ENCODE peak calls at places on chromosomes 11 and 22, in nine cellular contexts. One of them, this sample, is unnamed.

GRCh38 chr22:17578129-17578754 is 14.9 kb downstream of the SLC25A18 start:
- DNase-seq in psoas muscle: peak
- DNase-seq in B cell: no peak
- DNase-seq in BJ: no peak
- DNase-seq in thoracic aorta: no peak
- DNase-seq in activated CD8-positive, alpha-beta T cell treated with anti-CD3 and anti-CD28 coated beads for 36 hours: no peak
- DNase-seq in stomach: peak
- DNase-seq in lower lobe of right lung: peak
- DNase-seq in fibroblast of the aortic adventitia: peak
- DNase-seq in this sample: peak

GRCh38 chr11:9962722-9963121 is 298.8 kb downstream of the SWAP70 start:
- DNase-seq in B cell: peak
- DNase-seq in stomach: no peak
- DNase-seq in fibroblast of the aortic adventitia: no peak
- DNase-seq in lower lobe of right lung: no peak
- DNase-seq in activated CD8-positive, alpha-beta T cell treated with anti-CD3 and anti-CD28 coated beads for 36 hours: no peak
- DNase-seq in BJ: no peak
- DNase-seq in thoracic aorta: no peak
- DNase-seq in psoas muscle: no peak
- DNase-seq in this sample: no peak

GRCh38 chr11:47716692-47717091 is 1.5 kb upstream of the AGBL2 start:
- DNase-seq in BJ: no peak
- DNase-seq in thoracic aorta: no peak
- DNase-seq in activated CD8-positive, alpha-beta T cell treated with anti-CD3 and anti-CD28 coated beads for 36 hours: peak
- DNase-seq in fibroblast of the aortic adventitia: no peak
- DNase-seq in psoas muscle: no peak
- DNase-seq in B cell: no peak
- DNase-seq in stomach: no peak
- DNase-seq in lower lobe of right lung: no peak
- DNase-seq in this sample: no peak

GRCh38 chr11:120139316-120140069 is 1.6 kb upstream of the TRIM29 start:
- DNase-seq in fibroblast of the aortic adventitia: no peak
- DNase-seq in lower lobe of right lung: peak
- DNase-seq in B cell: no peak
- DNase-seq in thoracic aorta: no peak
- DNase-seq in psoas muscle: no peak
- DNase-seq in stomach: peak
- DNase-seq in BJ: no peak
- DNase-seq in activated CD8-positive, alpha-beta T cell treated with anti-CD3 and anti-CD28 coated beads for 36 hours: no peak
- DNase-seq in this sample: no peak

GRCh38 chr11:10387209-10388083 is 67.6 kb upstream of the AMPD3 start:
- DNase-seq in stomach: no peak
- DNase-seq in thoracic aorta: peak
- DNase-seq in BJ: peak
- DNase-seq in fibroblast of the aortic adventitia: peak
- DNase-seq in B cell: no peak
- DNase-seq in activated CD8-positive, alpha-beta T cell treated with anti-CD3 and anti-CD28 coated beads for 36 hours: no peak
- DNase-seq in psoas muscle: peak
- DNase-seq in lower lobe of right lung: no peak
- DNase-seq in this sample: peak

GRCh38 chr11:44275961-44276550 is 33.9 kb downstream of the ALX4 start:
- DNase-seq in BJ: no peak
- DNase-seq in stomach: no peak
- DNase-seq in fibroblast of the aortic adventitia: no peak
- DNase-seq in lower lobe of right lung: no peak
- DNase-seq in activated CD8-positive, alpha-beta T cell treated with anti-CD3 and anti-CD28 coated beads for 36 hours: no peak
- DNase-seq in thoracic aorta: no peak
- DNase-seq in B cell: no peak
- DNase-seq in psoas muscle: no peak
- DNase-seq in this sample: no peak

GRCh38 chr11:122207921-122208764 is 92.1 kb upstream of the BLID start:
- DNase-seq in lower lobe of right lung: no peak
- DNase-seq in stomach: no peak
- DNase-seq in psoas muscle: no peak
- DNase-seq in BJ: no peak
- DNase-seq in thoracic aorta: no peak
- DNase-seq in B cell: no peak
- DNase-seq in activated CD8-positive, alpha-beta T cell treated with anti-CD3 and anti-CD28 coated beads for 36 hours: no peak
- DNase-seq in fibroblast of the aortic adventitia: peak
- DNase-seq in this sample: peak

GRCh38 chr11:102794382-102794781 is 3.6 kb downstream of the MMP1 start:
- DNase-seq in stomach: no peak
- DNase-seq in thoracic aorta: no peak
- DNase-seq in psoas muscle: no peak
- DNase-seq in activated CD8-positive, alpha-beta T cell treated with anti-CD3 and anti-CD28 coated beads for 36 hours: peak
- DNase-seq in BJ: no peak
- DNase-seq in lower lobe of right lung: no peak
- DNase-seq in fibroblast of the aortic adventitia: peak
- DNase-seq in B cell: peak
- DNase-seq in this sample: peak

GRCh38 chr22:43521716-43522115 is 109.9 kb downstream of the MPPED1 start:
- DNase-seq in thoracic aorta: no peak
- DNase-seq in fibroblast of the aortic adventitia: no peak
- DNase-seq in BJ: no peak
- DNase-seq in lower lobe of right lung: peak
- DNase-seq in activated CD8-positive, alpha-beta T cell treated with anti-CD3 and anti-CD28 coated beads for 36 hours: no peak
- DNase-seq in stomach: no peak
- DNase-seq in B cell: no peak
- DNase-seq in psoas muscle: no peak
- DNase-seq in this sample: no peak

GRCh38 chr22:30485362-30485988 is 13.7 kb upstream of the SEC14L3 start:
- DNase-seq in fibroblast of the aortic adventitia: peak
- DNase-seq in stomach: peak
- DNase-seq in activated CD8-positive, alpha-beta T cell treated with anti-CD3 and anti-CD28 coated beads for 36 hours: peak
- DNase-seq in lower lobe of right lung: peak
- DNase-seq in BJ: no peak
- DNase-seq in B cell: peak
- DNase-seq in psoas muscle: peak
- DNase-seq in thoracic aorta: no peak
- DNase-seq in this sample: peak

GRCh38 chr11:119892311-119892808 is 163.4 kb upstream of the NECTIN1 start:
- DNase-seq in thoracic aorta: no peak
- DNase-seq in lower lobe of right lung: no peak
- DNase-seq in activated CD8-positive, alpha-beta T cell treated with anti-CD3 and anti-CD28 coated beads for 36 hours: no peak
- DNase-seq in fibroblast of the aortic adventitia: no peak
- DNase-seq in stomach: no peak
- DNase-seq in B cell: no peak
- DNase-seq in psoas muscle: no peak
- DNase-seq in BJ: no peak
- DNase-seq in this sample: no peak

GRCh38 chr11:113163291-113164030 is 150.9 kb upstream of the TTC12 start:
- DNase-seq in psoas muscle: no peak
- DNase-seq in BJ: no peak
- DNase-seq in B cell: no peak
- DNase-seq in fibroblast of the aortic adventitia: peak
- DNase-seq in lower lobe of right lung: no peak
- DNase-seq in activated CD8-positive, alpha-beta T cell treated with anti-CD3 and anti-CD28 coated beads for 36 hours: no peak
- DNase-seq in stomach: no peak
- DNase-seq in thoracic aorta: no peak
- DNase-seq in this sample: no peak
- TF ChIP-seq CTCF in psoas muscle: no peak
- TF ChIP-seq CTCF in BJ: no peak
- TF ChIP-seq CTCF in B cell: no peak
- TF ChIP-seq CTCF in fibroblast of the aortic adventitia: peak
- TF ChIP-seq CTCF in lower lobe of right lung: no peak
- TF ChIP-seq CTCF in activated CD8-positive, alpha-beta T cell treated with anti-CD3 and anti-CD28 coated beads for 36 hours: no peak
- TF ChIP-seq CTCF in stomach: no peak
- TF ChIP-seq CTCF in thoracic aorta: no peak
- TF ChIP-seq CTCF in this sample: no peak

GRCh38 chr11:13834463-13834862 is 128.1 kb upstream of the SPON1 start:
- DNase-seq in B cell: no peak
- DNase-seq in BJ: no peak
- DNase-seq in lower lobe of right lung: no peak
- DNase-seq in stomach: no peak
- DNase-seq in activated CD8-positive, alpha-beta T cell treated with anti-CD3 and anti-CD28 coated beads for 36 hours: peak
- DNase-seq in thoracic aorta: no peak
- DNase-seq in fibroblast of the aortic adventitia: no peak
- DNase-seq in psoas muscle: no peak
- DNase-seq in this sample: no peak
- TF ChIP-seq CTCF in B cell: peak
- TF ChIP-seq CTCF in BJ: peak
- TF ChIP-seq CTCF in lower lobe of right lung: peak
- TF ChIP-seq CTCF in stomach: no peak
- TF ChIP-seq CTCF in activated CD8-positive, alpha-beta T cell treated with anti-CD3 and anti-CD28 coated beads for 36 hours: peak
- TF ChIP-seq CTCF in thoracic aorta: no peak
- TF ChIP-seq CTCF in fibroblast of the aortic adventitia: peak
- TF ChIP-seq CTCF in psoas muscle: no peak
- TF ChIP-seq CTCF in this sample: peak

GRCh38 chr11:33257897-33258630 is 883 bp downstream of the HIPK3 start:
- DNase-seq in thoracic aorta: peak
- DNase-seq in B cell: peak
- DNase-seq in fibroblast of the aortic adventitia: peak
- DNase-seq in activated CD8-positive, alpha-beta T cell treated with anti-CD3 and anti-CD28 coated beads for 36 hours: peak
- DNase-seq in psoas muscle: peak
- DNase-seq in stomach: peak
- DNase-seq in BJ: peak
- DNase-seq in lower lobe of right lung: peak
- DNase-seq in this sample: peak
- TF ChIP-seq CTCF in thoracic aorta: peak
- TF ChIP-seq CTCF in B cell: no peak
- TF ChIP-seq CTCF in fibroblast of the aortic adventitia: no peak
- TF ChIP-seq CTCF in activated CD8-positive, alpha-beta T cell treated with anti-CD3 and anti-CD28 coated beads for 36 hours: no peak
- TF ChIP-seq CTCF in psoas muscle: peak
- TF ChIP-seq CTCF in stomach: no peak
- TF ChIP-seq CTCF in BJ: peak
- TF ChIP-seq CTCF in lower lobe of right lung: peak
- TF ChIP-seq CTCF in this sample: peak

DNA sequence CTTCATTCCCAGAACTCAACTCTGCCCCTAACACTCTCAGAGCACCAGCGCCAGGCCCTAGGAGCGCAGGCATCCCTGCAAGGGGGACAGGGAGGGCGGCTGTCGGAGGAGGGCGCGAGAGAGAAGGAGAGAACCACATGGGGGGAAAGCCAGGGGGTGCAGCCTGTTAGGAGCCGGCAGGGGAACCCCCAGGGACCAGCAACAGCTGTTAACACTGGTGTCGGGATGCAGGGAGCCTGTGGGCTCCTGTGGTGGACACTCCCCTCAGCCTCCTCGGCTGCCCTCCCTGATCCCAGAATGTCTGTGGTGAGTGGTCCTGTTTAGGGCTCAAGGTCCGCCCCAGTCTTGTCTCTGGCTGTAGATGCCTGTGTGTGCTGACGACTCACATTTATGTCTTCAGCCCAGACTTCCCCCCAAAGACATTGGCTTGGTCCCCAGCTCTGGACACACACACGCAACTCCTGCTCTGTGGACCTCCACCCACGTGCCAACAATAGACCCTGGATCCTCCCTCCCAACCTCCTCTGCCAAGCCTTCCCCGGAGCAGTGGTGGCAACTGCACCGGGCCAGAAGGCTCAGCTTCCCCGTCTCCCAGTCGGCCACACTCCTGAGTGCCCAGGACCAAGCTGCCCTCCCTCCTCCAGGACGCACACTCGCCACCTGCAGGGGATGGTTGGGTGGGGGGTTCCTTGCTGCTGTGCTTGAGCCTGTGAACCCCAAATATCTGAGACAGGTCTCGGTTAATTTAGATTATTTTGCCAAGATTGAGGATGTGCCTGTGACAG is 817 bp upstream of the IFITM5 start:
- DNase-seq in BJ: no peak
- DNase-seq in lower lobe of right lung: peak
- DNase-seq in activated CD8-positive, alpha-beta T cell treated with anti-CD3 and anti-CD28 coated beads for 36 hours: peak
- DNase-seq in stomach: no peak
- DNase-seq in thoracic aorta: no peak
- DNase-seq in B cell: no peak
- DNase-seq in psoas muscle: peak
- DNase-seq in fibroblast of the aortic adventitia: peak
- DNase-seq in this sample: no peak
- TF ChIP-seq CTCF in BJ: no peak
- TF ChIP-seq CTCF in lower lobe of right lung: peak
- TF ChIP-seq CTCF in activated CD8-positive, alpha-beta T cell treated with anti-CD3 and anti-CD28 coated beads for 36 hours: no peak
- TF ChIP-seq CTCF in stomach: no peak
- TF ChIP-seq CTCF in thoracic aorta: no peak
- TF ChIP-seq CTCF in B cell: no peak
- TF ChIP-seq CTCF in psoas muscle: no peak
- TF ChIP-seq CTCF in fibroblast of the aortic adventitia: peak
- TF ChIP-seq CTCF in this sample: peak

DNA sequence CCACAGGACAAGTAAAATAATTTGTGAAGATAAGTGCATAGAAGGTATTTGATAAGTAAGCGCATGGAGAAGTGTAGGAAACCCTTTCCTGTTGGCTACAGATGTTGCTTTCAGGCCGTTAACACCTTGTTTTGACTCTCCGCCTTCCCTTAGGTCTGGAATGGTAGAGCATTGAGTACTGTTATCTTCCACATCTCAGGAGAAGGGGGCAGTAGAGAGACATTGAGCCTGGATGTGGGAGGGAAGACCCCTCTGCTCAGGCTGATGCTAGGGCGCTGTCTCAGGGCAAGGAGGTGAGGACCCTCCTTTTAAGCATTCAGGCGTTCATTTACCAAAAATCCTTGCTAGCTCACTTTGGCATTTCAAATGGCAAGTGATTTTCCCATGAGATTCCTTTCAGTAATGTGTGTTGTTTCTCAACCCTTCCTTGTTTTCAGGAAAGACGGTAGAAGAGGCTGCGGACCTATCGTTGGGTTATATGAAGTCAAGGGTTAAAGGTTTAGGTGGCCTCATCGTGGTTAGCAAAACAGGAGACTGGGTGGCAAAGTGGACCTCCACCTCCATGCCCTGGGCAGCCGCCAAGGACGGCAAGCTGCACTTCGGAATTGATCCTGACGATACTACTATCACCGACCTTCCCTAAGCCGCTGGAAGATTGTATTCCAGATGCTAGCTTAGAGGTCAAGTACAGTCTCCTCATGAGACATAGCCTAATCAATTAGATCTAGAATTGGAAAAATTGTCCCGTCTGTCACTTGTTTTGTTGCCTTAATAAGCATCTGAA is 27.0 kb upstream of the SCGB1A1 start:
- DNase-seq in fibroblast of the aortic adventitia: no peak
- DNase-seq in B cell: no peak
- DNase-seq in BJ: no peak
- DNase-seq in stomach: no peak
- DNase-seq in activated CD8-positive, alpha-beta T cell treated with anti-CD3 and anti-CD28 coated beads for 36 hours: no peak
- DNase-seq in thoracic aorta: no peak
- DNase-seq in psoas muscle: no peak
- DNase-seq in lower lobe of right lung: no peak
- DNase-seq in this sample: no peak
- TF ChIP-seq CTCF in fibroblast of the aortic adventitia: no peak
- TF ChIP-seq CTCF in B cell: no peak
- TF ChIP-seq CTCF in BJ: no peak
- TF ChIP-seq CTCF in stomach: no peak
- TF ChIP-seq CTCF in activated CD8-positive, alpha-beta T cell treated with anti-CD3 and anti-CD28 coated beads for 36 hours: no peak
- TF ChIP-seq CTCF in thoracic aorta: no peak
- TF ChIP-seq CTCF in psoas muscle: no peak
- TF ChIP-seq CTCF in lower lobe of right lung: no peak
- TF ChIP-seq CTCF in this sample: peak

DNA sequence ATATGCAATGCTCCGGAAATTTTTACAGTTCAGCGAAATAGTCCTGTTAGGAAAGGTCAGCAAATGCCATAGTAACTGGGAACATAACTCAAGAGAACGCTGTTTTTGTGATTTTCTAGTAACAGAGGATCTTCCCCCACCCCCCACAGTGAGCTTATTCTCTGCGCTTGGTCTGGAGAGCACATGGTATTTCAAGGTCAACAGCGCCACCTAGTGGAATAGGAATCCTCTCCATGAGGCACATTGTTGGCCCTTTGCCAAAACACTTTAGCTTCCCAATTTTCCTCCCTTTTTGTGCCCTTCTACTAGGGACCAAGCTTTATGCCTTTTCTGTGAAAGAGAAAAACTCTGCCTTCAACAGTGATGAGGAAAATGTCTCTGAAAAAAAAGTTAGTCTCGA is 13.2 kb upstream of the OR4C12 start:
- DNase-seq in fibroblast of the aortic adventitia: peak
- DNase-seq in psoas muscle: no peak
- DNase-seq in BJ: no peak
- DNase-seq in activated CD8-positive, alpha-beta T cell treated with anti-CD3 and anti-CD28 coated beads for 36 hours: peak
- DNase-seq in stomach: no peak
- DNase-seq in thoracic aorta: no peak
- DNase-seq in B cell: no peak
- DNase-seq in lower lobe of right lung: no peak
- DNase-seq in this sample: peak
- TF ChIP-seq CTCF in fibroblast of the aortic adventitia: peak
- TF ChIP-seq CTCF in psoas muscle: peak
- TF ChIP-seq CTCF in BJ: peak
- TF ChIP-seq CTCF in activated CD8-positive, alpha-beta T cell treated with anti-CD3 and anti-CD28 coated beads for 36 hours: peak
- TF ChIP-seq CTCF in stomach: no peak
- TF ChIP-seq CTCF in thoracic aorta: no peak
- TF ChIP-seq CTCF in B cell: peak
- TF ChIP-seq CTCF in lower lobe of right lung: peak
- TF ChIP-seq CTCF in this sample: peak